ENCODE peak calls at places on chromosomes 11 and 22, in seven cellular contexts. Z is SK-N-SH, C is GM12891, B is H1, M is K562, I is GM12878, T is HepG2. Q is an unnamed sample.

GRCh38 chr11:45890886-45891550 is 5.6 kb downstream of the MAPK8IP1 start:
- DNase-seq in B (no peak), I (no peak), T (no peak), M (no peak), C (no peak), Z (peak), Q (no peak)

GRCh38 chr11:34652191-34652958 is 31.5 kb downstream of the EHF start:
- DNase-seq in Z (no peak), B (no peak), C (no peak), T (no peak), M (peak), I (no peak), Q (no peak)

GRCh38 chr11:65790902-65791650 is 4.2 kb downstream of the OVOL1 start:
- DNase-seq in I (no peak), M (no peak), C (no peak), B (no peak), T (no peak), Z (peak), Q (no peak)

GRCh38 chr22:47301820-47302475 is 539.5 kb downstream of the TBC1D22A start:
- DNase-seq in B (no peak), Z (no peak), I (no peak), M (no peak), C (no peak), T (no peak), Q (no peak)

GRCh38 chr11:123080023-123080422 is 18.1 kb upstream of the HSPA8 start:
- DNase-seq in T (no peak), C (no peak), B (no peak), I (no peak), M (no peak), Z (no peak), Q (no peak)

GRCh38 chr11:62122076-62122475 is 1.7 kb upstream of the INCENP start:
- DNase-seq in T (peak), Z (peak), C (no peak), M (no peak), I (no peak), B (no peak), Q (no peak)

GRCh38 chr11:13294178-13294577 is 16.6 kb downstream of the BMAL1 start:
- DNase-seq in M (no peak), I (no peak), Z (no peak), T (no peak), B (no peak), C (no peak), Q (no peak)

GRCh38 chr11:77775941-77776340 is 44.6 kb downstream of the RSF1 start:
- DNase-seq in C (no peak), T (no peak), I (no peak), B (no peak), M (no peak), Z (no peak), Q (no peak)

GRCh38 chr11:103534191-103534590 is 425.0 kb downstream of the DYNC2H1 start:
- DNase-seq in M (no peak), Z (no peak), C (no peak), B (no peak), I (no peak), T (no peak), Q (no peak)

GRCh38 chr11:73152861-73153483 is 10.9 kb upstream of the FCHSD2 start:
- DNase-seq in B (no peak), I (peak), Z (no peak), T (no peak), M (no peak), C (no peak), Q (peak)

GRCh38 chr11:110472858-110473257 is 43.1 kb downstream of the FDX1 start:
- DNase-seq in M (no peak), T (no peak), Z (no peak), I (no peak), B (no peak), C (no peak), Q (no peak)

GRCh38 chr11:34627197-34627596 is 6.3 kb downstream of the EHF start:
- DNase-seq in T (no peak), Z (no peak), C (no peak), I (no peak), M (no peak), B (no peak), Q (no peak)

GRCh38 chr11:78101073-78101472 is 21.4 kb upstream of the NDUFC2 start:
- DNase-seq in I (no peak), B (no peak), T (peak), C (no peak), Z (no peak), M (no peak), Q (no peak)

GRCh38 chr11:45736424-45736823 is 68.5 kb upstream of the SLC35C1 start:
- DNase-seq in M (no peak), I (no peak), T (peak), Z (no peak), B (no peak), C (no peak), Q (no peak)

GRCh38 chr22:44353063-44353440 is 40.3 kb upstream of the SHISAL1 start:
- DNase-seq in T (no peak), M (no peak), Z (no peak), C (no peak), I (no peak), B (no peak), Q (no peak)

GRCh38 chr22:19361501-19362103 is 69.9 kb downstream of the HIRA start:
- DNase-seq in I (peak), Z (no peak), B (no peak), M (no peak), C (peak), T (no peak), Q (peak)

DNA sequence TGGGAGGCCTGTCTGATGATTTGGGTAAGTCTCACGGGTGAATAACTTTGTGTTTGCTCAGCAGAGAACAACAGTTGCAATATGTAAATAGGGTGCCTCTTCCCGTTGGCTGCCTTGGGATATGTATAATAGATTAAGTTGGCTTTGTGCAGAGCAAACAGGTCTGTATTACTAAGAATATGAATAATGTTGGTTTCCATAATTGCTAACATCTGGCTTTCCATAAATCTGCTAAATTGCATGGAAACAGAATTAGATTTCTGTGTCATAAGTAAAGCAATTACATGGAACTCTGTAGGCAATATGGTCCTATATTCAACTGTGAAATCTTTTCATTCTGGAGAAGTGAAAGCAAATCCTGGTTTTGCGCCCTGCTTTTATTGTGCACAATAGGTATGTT is 635.9 kb upstream of the ANO5 start:
- DNase-seq in M (no peak), C (no peak), Z (peak), B (no peak), T (no peak), I (no peak), Q (no peak)
- TF ChIP-seq TAF1 in M (no peak), C (no peak), Z (no peak), B (no peak), T (no peak), I (no peak), Q (no peak)

GRCh38 chr22:30104501-30105156 is 24.4 kb downstream of the HORMAD2 start:
- DNase-seq in M (no peak), Z (no peak), C (no peak), B (no peak), T (no peak), I (no peak), Q (no peak)
- TF ChIP-seq TAF1 in M (no peak), Z (no peak), C (no peak), B (no peak), T (no peak), I (no peak), Q (no peak)

GRCh38 chr11:125433454-125434121 is 62.5 kb downstream of the FEZ1 start:
- DNase-seq in Z (peak), C (peak), T (peak), I (no peak), M (peak), B (no peak), Q (peak)
- TF ChIP-seq TAF1 in Z (no peak), C (no peak), T (no peak), I (no peak), M (no peak), B (no peak), Q (no peak)

DNA sequence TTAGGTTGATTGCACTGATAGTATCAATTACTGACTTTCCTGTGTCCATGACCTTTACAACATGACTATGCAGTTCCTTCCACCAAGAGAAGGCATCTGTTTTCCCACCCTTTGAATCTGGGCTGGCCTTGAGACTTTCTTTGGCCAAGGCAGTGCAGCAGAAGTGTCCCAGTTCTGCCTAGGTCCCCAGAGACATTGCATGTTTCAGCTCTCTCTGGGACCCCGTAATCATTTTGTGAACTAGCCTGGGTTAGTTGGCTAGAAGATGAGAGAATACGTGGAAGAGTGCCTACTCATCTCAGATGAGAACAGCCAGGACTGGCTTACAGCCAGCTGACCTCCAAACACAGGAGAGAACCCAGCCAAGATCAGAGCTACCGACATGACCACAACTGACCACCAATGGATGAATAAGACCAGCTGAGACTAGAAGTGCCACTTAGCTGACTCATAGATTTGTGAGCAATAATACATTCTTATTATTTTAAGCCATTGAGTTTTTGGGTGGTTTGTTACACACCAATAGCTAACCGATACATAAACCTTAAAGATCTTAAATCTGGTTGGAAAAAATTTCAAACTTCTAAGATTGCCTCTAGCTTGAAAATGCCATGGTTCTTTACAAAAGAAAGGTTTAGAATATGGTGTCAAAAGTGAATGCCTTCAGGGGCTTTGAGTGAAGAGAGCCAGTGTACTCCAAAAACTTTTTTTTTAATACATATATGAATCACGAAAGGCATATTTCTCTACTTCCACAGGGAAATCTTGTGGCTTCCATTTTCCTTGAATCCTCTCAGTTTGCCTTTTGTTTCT is 145.2 kb downstream of the FBXO7 start:
- DNase-seq in T (peak), I (no peak), M (no peak), C (no peak), Z (no peak), B (no peak), Q (no peak)
- TF ChIP-seq TAF1 in T (no peak), I (no peak), M (no peak), C (no peak), Z (no peak), B (no peak), Q (no peak)

GRCh38 chr11:17924713-17925112 is 88.1 kb downstream of the SERGEF start:
- DNase-seq in Z (no peak), I (no peak), C (no peak), T (no peak), B (no peak), M (no peak), Q (no peak)
- TF ChIP-seq TAF1 in Z (no peak), I (no peak), C (no peak), T (no peak), B (no peak), M (no peak), Q (no peak)

GRCh38 chr11:22430286-22430685 is 92.1 kb downstream of the SLC17A6 start:
- DNase-seq in M (no peak), B (no peak), I (no peak), C (no peak), T (no peak), Z (no peak), Q (no peak)

GRCh38 chr11:22433517-22433916 is 95.3 kb downstream of the SLC17A6 start:
- DNase-seq in T (no peak), M (no peak), B (no peak), I (no peak), Z (no peak), C (no peak), Q (no peak)

GRCh38 chr11:22431074-22431473 is 92.9 kb downstream of the SLC17A6 start:
- DNase-seq in I (no peak), C (no peak), T (no peak), M (no peak), Z (no peak), B (no peak), Q (no peak)

GRCh38 chr11:22433066-22433450 is 94.9 kb downstream of the SLC17A6 start:
- DNase-seq in T (no peak), M (no peak), I (no peak), C (no peak), B (no peak), Z (no peak), Q (no peak)

DNA sequence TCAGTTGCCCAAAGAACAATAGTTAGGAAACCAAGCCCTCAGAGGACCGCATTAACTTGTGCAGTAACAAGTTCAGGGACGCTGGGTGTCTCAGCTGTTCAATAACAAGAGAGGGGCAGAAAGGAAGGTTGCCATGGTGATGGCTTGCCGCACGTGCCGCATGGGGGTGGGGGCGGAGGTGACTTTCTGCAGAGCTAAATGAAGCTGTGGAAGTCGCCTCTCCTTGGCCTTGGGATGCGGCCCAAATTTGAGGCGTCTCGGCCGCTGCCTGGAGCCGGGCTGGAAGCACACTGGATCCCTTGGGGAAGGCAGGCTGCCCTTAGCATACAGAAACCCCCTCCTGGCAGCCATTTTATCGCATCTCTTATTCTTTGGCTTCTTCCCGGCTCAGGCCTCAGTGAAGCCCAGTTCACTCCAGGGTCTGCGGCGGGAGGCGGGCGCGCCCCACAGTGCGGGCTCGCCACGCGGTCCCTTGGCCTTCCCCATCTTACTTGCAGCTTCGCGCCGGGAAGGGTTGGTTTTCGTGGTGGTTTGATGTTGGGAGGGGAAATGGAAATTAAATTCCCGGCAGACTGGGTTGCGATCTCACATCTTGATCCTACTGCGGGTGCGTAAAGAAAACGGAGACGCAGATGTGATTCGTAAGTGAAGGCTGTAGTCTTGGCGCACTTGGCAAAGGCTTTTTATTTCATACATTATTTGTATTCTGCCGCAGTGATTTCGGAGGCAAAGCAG is 94.3 kb downstream of the SLC17A6 start:
- DNase-seq in T (no peak), M (no peak), I (no peak), B (no peak), C (peak), Z (peak), Q (no peak)
- TF ChIP-seq TAF1 in T (no peak), M (no peak), I (no peak), B (peak), C (no peak), Z (no peak), Q (no peak)

Q was measured in GM12892.